ENCODE peak calls at places on chromosome 18, in ten cellular contexts. L is brain microvascular endothelial cell, C is body of pancreas, E is astrocyte of the cerebellum, H is sigmoid colon, B is BJ, X is Peyer's patch, O is HFF-Myc, Q is AG10803, K is cardiac fibroblast. J is an unnamed sample.

GRCh38 chr18:59446012-59446411 is 86.9 kb upstream of the LMAN1 start:
- DNase-seq in L (peak), X (no peak), H (no peak), Q (peak), C (no peak), O (no peak), B (no peak), E (peak), K (peak), J (peak)

GRCh38 chr18:64365106-64365505 is 216.2 kb upstream of the LINC00305 start:
- DNase-seq in X (no peak), Q (no peak), O (no peak), E (no peak), B (no peak), K (no peak), H (no peak), C (no peak), L (peak), J (no peak)

GRCh38 chr18:63238711-63239110 is 80.9 kb downstream of the BCL2 start:
- DNase-seq in B (no peak), O (no peak), L (no peak), E (no peak), K (no peak), C (no peak), X (no peak), H (no peak), Q (no peak), J (peak)

GRCh38 chr18:76458522-76459311 is 36.3 kb downstream of the ZNF516 start:
- DNase-seq in X (no peak), B (no peak), K (no peak), C (no peak), Q (no peak), E (no peak), O (no peak), H (peak), L (no peak), J (no peak)

GRCh38 chr18:59481436-59481835 is 122.4 kb upstream of the LMAN1 start:
- DNase-seq in L (no peak), B (no peak), C (no peak), Q (no peak), X (no peak), H (no peak), E (no peak), K (no peak), O (no peak), J (no peak)

GRCh38 chr18:21820035-21820810 is 79.6 kb downstream of the MIB1 start:
- DNase-seq in O (no peak), Q (peak), B (no peak), L (no peak), X (no peak), K (peak), H (no peak), E (peak), C (no peak), J (peak)

GRCh38 chr18:13222371-13223281 is 4.1 kb downstream of the LDLRAD4 start:
- DNase-seq in Q (peak), X (peak), O (no peak), E (no peak), L (no peak), B (peak), K (peak), C (peak), H (peak), J (peak)

GRCh38 chr18:28109781-28110460 is 67.0 kb downstream of the CDH2 start:
- DNase-seq in K (peak), X (no peak), E (no peak), B (no peak), O (no peak), L (no peak), Q (peak), H (no peak), C (no peak), J (no peak)

GRCh38 chr18:74861154-74861553 is 263.5 kb downstream of the ZNF407 start:
- DNase-seq in O (no peak), X (no peak), C (no peak), Q (peak), E (no peak), B (no peak), L (peak), K (peak), H (no peak), J (no peak)
- H3K4me3 ChIP-seq in O (no peak), X (no peak), C (no peak), Q (no peak), E (no peak), B (no peak), L (no peak), K (no peak), H (no peak), J (no peak)

DNA sequence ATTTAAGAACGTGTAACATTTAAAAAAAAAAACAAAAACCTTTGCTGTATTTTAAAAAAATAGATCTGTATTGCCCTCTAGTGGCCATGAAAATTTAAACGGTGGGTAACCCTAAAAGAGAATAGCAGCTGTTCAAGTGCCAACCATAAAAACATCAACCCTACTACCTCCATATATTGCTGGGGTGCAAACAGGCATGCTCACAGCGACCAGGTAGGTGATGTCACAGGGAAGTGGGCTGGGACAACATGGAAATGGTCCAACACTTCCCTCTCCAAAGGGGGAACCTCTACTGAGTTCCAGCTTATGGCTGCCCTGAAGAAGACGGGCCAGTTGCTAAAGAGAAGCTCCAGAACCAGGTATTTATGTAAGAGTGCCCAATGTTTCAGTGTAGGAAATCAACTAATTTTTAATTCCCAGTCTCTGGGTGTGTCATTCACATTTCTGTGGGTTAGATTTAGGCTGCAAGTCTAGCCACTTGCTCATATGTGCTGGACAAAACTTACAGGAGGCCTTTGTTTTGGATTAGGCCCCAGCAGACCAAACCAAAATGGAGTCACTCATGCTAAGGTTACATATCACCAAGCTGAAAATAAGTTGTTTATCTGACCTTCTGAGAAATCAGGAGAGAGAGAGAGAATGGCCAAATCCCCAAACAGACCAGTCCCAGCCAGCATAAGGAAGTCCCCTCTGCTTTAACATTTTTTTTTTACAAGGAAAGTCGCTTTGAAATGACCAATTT is 54.5 kb downstream of the SKA1 start:
- DNase-seq in Q (peak), H (no peak), L (peak), C (no peak), K (peak), B (no peak), X (no peak), E (peak), O (no peak), J (peak)
- TF ChIP-seq CTCF in Q (peak), H (no peak), L (peak), C (peak), K (peak), B (peak), X (no peak), E (peak), O (peak), J (peak)

DNA sequence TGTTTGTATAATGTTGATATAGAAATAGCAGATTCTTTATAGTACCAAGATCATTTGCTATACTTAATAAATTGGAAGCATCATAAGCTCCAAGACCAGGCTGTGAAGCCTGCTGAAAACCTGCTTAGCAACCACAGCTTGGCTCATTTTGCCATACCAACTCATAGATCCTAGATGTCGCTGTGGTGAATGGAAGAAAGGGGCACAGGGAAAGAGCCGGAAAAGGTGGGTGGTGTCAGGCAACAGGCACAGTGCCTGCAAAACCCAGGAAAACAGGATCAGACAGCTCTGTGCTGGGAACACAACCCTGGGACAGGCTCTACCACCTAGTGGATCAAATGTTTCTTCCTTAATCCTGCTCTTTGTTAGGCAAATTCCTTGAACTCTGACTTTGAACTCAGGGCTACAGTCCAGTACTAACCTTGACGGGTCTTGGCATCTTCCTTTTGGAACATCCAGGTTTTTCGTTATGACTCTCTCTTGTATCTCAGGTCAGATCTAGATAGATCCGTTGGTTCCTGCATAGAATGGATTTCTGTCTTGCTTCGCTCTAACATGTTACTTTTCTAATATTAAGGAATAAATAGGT is 31.6 kb downstream of the TWSG1 start:
- DNase-seq in Q (peak), X (no peak), C (peak), H (no peak), L (peak), E (peak), B (no peak), O (peak), K (peak), J (peak)
- H3K4me3 ChIP-seq in Q (no peak), X (no peak), C (no peak), H (no peak), L (no peak), E (no peak), B (no peak), O (no peak), K (no peak), J (no peak)

GRCh38 chr18:3426074-3426473 is 23.9 kb upstream of the TGIF1 start:
- DNase-seq in L (no peak), H (no peak), O (no peak), E (no peak), B (no peak), X (no peak), C (no peak), K (no peak), Q (no peak), J (no peak)
- TF ChIP-seq CTCF in L (no peak), H (no peak), O (no peak), E (no peak), B (no peak), X (no peak), C (no peak), K (no peak), Q (no peak), J (no peak)